ENCODE peak calls at places on chromosomes 4 and X, in four cellular contexts. N is uterus, X is heart left ventricle, G is fibroblast of mammary gland. J is an unnamed sample.

GRCh38 chrX:140099221-140099620 is 133.9 kb upstream of the CXorf66 start:
- DNase-seq in N (no peak), X (no peak), G (no peak), J (no peak)

GRCh38 chrX:357693-358471 is 28.8 kb downstream of the PPP2R3B start:
- DNase-seq in N (no peak), X (no peak), G (peak), J (peak)

GRCh38 chrX:134670241-134670811 is 12.1 kb upstream of the PLAC1 start:
- DNase-seq in N (no peak), X (no peak), G (peak), J (peak)

GRCh38 chr4:42306221-42307109 is 90.8 kb upstream of the SHISA3 start:
- DNase-seq in N (no peak), X (no peak), G (peak), J (no peak)

GRCh38 chr4:137663376-137664054 is 131.2 kb upstream of the PCDH18 start:
- DNase-seq in N (peak), X (no peak), G (no peak), J (no peak)

GRCh38 chr4:1232661-1233621 is 16.0 kb downstream of the CTBP1 start:
- DNase-seq in N (no peak), X (peak), G (peak), J (no peak)

GRCh38 chrX:29231800-29232199 is 644.6 kb downstream of the IL1RAPL1 start:
- DNase-seq in N (no peak), X (no peak), G (peak), J (peak)

GRCh38 chr4:106126062-106126461 is 189.9 kb downstream of the TBCK start:
- DNase-seq in N (no peak), X (no peak), G (no peak), J (no peak)

GRCh38 chr4:86594559-86595425 is 677 bp downstream of the PTPN13 start:
- DNase-seq in N (peak), X (peak), G (peak), J (peak)

GRCh38 chrX:70434914-70435586 is 9.6 kb upstream of the DLG3 start:
- DNase-seq in N (peak), X (peak), G (peak), J (peak)

GRCh38 chr4:145909331-145909730 is 29.3 kb downstream of the ZNF827 start:
- DNase-seq in N (peak), X (peak), G (peak), J (no peak)

GRCh38 chr4:53589511-53589910 is 1.8 kb downstream of the LNX1 start:
- DNase-seq in N (no peak), X (no peak), G (no peak), J (no peak)

GRCh38 chr4:23768541-23768940 is 121.3 kb downstream of the PPARGC1A start:
- DNase-seq in N (no peak), X (no peak), G (no peak), J (no peak)

GRCh38 chr4:89140168-89140759 is 28.9 kb downstream of the TIGD2 start:
- DNase-seq in N (no peak), X (no peak), G (no peak), J (no peak)

GRCh38 chrX:20205927-20206708 is 60.6 kb downstream of the RPS6KA3 start:
- DNase-seq in N (no peak), X (no peak), G (no peak), J (no peak)

GRCh38 chr4:119626420-119626819 is 2.2 kb downstream of the PDE5A start:
- DNase-seq in N (no peak), X (no peak), G (no peak), J (no peak)

GRCh38 chr4:92234393-92235176 is 69.2 kb upstream of the GRID2 start:
- DNase-seq in N (no peak), X (no peak), G (peak), J (peak)

GRCh38 chr4:89878611-89879010 is 16.0 kb upstream of the MMRN1 start:
- DNase-seq in N (no peak), X (no peak), G (peak), J (no peak)

GRCh38 chr4:38179690-38180299 is 219.6 kb downstream of the PTTG2 start:
- DNase-seq in N (peak), X (peak), G (peak), J (peak)

GRCh38 chrX:25158635-25159034 is 142.9 kb upstream of the ARX start:
- DNase-seq in N (no peak), X (no peak), G (peak), J (peak)

GRCh38 chr4:138958519-138958918 is 57.1 kb upstream of the NOCT start:
- DNase-seq in N (no peak), X (no peak), G (no peak), J (no peak)

GRCh38 chrX:40646489-40647306 is 663 bp downstream of the CXorf38 start:
- DNase-seq in N (peak), X (peak), G (peak), J (no peak)

GRCh38 chr4:183256756-183257385 is 63.2 kb downstream of the CLDN22 start:
- DNase-seq in N (peak), X (peak), G (peak), J (peak)

GRCh38 chr4:91171217-91171616 is 1044.0 kb downstream of the CCSER1 start:
- DNase-seq in N (no peak), X (no peak), G (no peak), J (no peak)

GRCh38 chr4:17058506-17058905 is 160.1 kb upstream of the LDB2 start:
- DNase-seq in N (peak), X (no peak), G (peak), J (peak)

GRCh38 chr4:94877973-94878372 is 120.2 kb downstream of the BMPR1B start:
- DNase-seq in N (no peak), X (no peak), G (peak), J (peak)

GRCh38 chr4:23038626-23039245 is 346.0 kb downstream of the GBA3 start:
- DNase-seq in N (no peak), X (no peak), G (no peak), J (no peak)

GRCh38 chr4:67765928-67766327 is 11.7 kb upstream of the GNRHR start:
- DNase-seq in N (no peak), X (no peak), G (peak), J (peak)

GRCh38 chr4:174522183-174523002 is at the start of gene HPGD:
- DNase-seq in N (peak), X (peak), G (no peak), J (peak)

GRCh38 chrX:11269006-11269405 is 24.2 kb upstream of the AMELX start:
- DNase-seq in N (no peak), X (no peak), G (peak), J (no peak)

GRCh38 chrX:21705215-21705614 is 47.1 kb upstream of the KLHL34 start:
- DNase-seq in N (no peak), X (no peak), G (no peak), J (no peak)

DNA sequence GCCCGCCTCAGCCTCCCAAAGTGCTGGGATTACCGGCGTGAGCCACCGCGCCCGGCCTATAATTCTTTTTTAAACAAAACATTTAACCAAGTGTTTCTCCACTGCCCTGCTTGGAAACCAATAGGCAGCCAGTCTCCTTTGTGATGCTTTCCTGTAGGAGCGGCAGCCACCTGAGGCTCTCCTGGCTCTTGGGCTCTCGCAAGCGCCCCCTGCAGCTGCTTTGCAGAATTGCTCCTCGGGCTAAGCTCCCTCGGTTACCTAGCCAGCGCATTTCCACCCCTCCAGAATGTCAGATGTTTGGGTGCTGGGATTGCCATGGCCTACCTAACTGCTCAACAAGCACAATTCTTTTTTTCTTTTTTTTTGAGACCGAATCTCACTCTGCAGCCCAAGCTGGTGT is 7.7 kb downstream of the S100P start:
- DNase-seq in N (no peak), X (no peak), G (no peak), J (no peak)
- TF ChIP-seq CTCF in N (no peak), X (peak), G (peak), J (peak)

DNA sequence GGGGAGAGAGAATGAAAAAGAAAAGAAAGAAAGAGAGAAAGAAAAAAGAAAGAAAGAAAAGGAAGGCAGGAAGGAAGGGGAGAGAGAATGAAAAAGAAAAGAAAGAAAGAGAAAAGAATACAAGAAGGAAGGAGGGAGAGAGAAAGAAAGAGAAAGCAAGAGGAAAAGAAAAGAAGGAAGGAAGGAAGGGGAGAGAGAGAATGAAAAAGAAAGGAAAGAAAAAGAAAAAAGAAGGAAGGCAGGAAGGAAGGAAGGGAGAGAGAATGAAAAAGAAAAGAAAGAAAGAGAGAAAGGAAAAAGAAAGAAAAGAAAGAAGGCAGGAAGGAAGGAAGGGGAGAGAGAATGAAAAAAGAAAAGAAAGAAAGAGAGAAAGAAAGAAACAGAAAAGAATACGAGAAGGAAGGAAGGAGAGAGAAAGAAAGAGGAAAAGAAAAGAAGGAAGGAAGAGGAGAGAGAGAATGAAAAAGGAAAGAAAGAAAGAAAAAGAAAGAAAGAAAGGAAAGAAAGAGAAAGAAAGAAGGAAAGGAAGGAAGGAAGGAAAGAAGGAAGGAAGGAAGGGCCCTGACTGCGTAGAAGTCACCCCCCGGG is 15.1 kb upstream of the P2RY8 start:
- DNase-seq in N (no peak), X (no peak), G (no peak), J (no peak)
- H3K4me3 ChIP-seq in N (no peak), X (no peak), G (no peak), J (no peak)

GRCh38 chrX:77597090-77597489 is 149.9 kb downstream of the FGF16 start:
- DNase-seq in N (no peak), X (no peak), G (peak), J (peak)
- TF ChIP-seq CTCF in N (no peak), X (peak), G (peak), J (peak)

DNA sequence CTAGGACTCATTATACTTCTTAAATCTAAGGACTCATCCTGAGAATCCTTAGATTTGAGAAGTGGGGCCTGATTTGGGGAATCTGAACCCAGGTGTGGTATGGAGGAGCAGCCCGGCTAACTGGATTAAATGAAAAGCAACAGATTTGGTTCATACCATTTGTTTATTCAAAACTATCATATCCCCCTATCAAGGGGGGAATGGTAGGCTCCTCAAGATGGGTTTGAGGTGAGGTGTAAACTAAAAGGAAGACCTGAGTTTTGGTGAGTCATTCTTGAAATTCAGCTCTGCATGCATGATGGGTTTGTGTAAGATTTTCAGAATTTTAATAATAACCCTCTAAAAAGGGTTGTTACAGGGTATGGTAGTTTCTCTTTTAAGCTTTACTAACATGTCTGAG is 53.4 kb downstream of the CASP6 start:
- DNase-seq in N (no peak), X (no peak), G (no peak), J (no peak)
- H3K4me3 ChIP-seq in N (no peak), X (no peak), G (no peak), J (no peak)

DNA sequence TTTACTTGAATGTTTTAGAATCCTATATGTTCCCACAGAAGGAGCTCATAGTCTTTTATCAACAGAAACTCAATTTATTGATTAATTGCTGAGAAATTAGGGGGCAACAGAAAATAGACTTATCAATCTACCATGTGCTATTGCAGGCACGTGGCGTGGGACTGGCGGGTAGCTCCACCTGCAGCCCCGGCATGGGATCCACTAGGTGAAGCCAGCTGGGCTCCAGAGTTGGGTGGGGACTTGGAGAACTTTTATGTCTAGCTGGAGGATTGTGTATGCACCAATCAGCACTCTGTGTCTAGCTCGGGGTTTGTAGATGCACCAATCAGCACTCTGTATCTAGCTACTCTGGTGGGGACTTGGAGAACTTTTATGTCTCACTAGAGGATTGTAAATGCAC is 3.3 kb upstream of the OCIAD1 start:
- DNase-seq in N (no peak), X (no peak), G (no peak), J (no peak)
- TF ChIP-seq CTCF in N (no peak), X (no peak), G (no peak), J (no peak)

GRCh38 chr4:114316789-114317188 is 281.8 kb upstream of the UGT8 start:
- DNase-seq in N (no peak), X (no peak), G (no peak), J (no peak)

GRCh38 chr4:114317564-114317963 is 281.0 kb upstream of the UGT8 start:
- DNase-seq in N (no peak), X (no peak), G (no peak), J (no peak)

GRCh38 chr4:114318309-114318708 is 280.3 kb upstream of the UGT8 start:
- DNase-seq in N (no peak), X (no peak), G (no peak), J (no peak)

DNA sequence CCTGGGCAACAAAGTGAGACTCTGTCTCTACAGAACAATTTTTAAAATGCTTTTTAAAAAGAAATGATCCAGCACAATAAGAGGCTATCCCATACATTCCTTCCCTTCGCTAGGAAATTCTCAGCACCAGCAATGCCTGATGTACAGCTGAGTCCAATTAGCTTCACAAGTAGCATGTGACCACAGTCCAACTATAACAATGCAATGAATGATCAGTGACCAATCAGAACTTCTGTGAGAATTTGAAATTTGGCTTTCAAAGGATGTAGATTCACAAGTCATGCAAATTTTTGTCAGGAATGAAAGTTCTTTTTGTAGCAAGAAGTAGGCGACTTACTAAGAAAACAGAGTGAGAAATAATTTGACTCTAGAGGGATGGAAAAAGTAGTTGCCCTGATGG is 278.5 kb upstream of the UGT8 start:
- DNase-seq in N (no peak), X (no peak), G (no peak), J (no peak)
- H3K4me3 ChIP-seq in N (no peak), X (no peak), G (no peak), J (no peak)

GRCh38 chr4:141153751-141154510 is 20.7 kb upstream of the RNF150 start:
- DNase-seq in N (peak), X (no peak), G (peak), J (peak)

GRCh38 chr4:141155586-141155985 is 22.3 kb upstream of the RNF150 start:
- DNase-seq in N (no peak), X (no peak), G (no peak), J (no peak)

GRCh38 chr4:141154725-141155124 is 21.5 kb upstream of the RNF150 start:
- DNase-seq in N (no peak), X (no peak), G (no peak), J (no peak)

GRCh38 chr4:141158219-141158618 is 24.9 kb upstream of the RNF150 start:
- DNase-seq in N (no peak), X (no peak), G (peak), J (peak)
- TF ChIP-seq CTCF in N (peak), X (peak), G (peak), J (peak)

GRCh38 chrX:123647244-123647643 is 85.6 kb downstream of the THOC2 start:
- DNase-seq in N (no peak), X (no peak), G (no peak), J (no peak)

GRCh38 chrX:123648028-123648810 is 84.6 kb downstream of the THOC2 start:
- DNase-seq in N (no peak), X (no peak), G (peak), J (no peak)
- H3K4me3 ChIP-seq in N (no peak), X (no peak), G (no peak), J (no peak)

GRCh38 chr4:10013722-10014121 is 7.6 kb downstream of the SLC2A9 start:
- DNase-seq in N (no peak), X (no peak), G (peak), J (peak)
- TF ChIP-seq CTCF in N (peak), X (peak), G (peak), J (peak)

GRCh38 chr4:76690906-76691275 is 207.1 kb downstream of the SOWAHB start:
- DNase-seq in N (no peak), X (no peak), G (no peak), J (peak)
- H3K4me3 ChIP-seq in N (no peak), X (no peak), G (no peak), J (peak)